ENCODE peak calls at places on chromosomes 6 and 20, in four cellular contexts. One of them, this sample, is unnamed.

GRCh38 chr6:44119704-44120262 is 7.5 kb downstream of the MRPL14 start:
- DNase-seq in RCC 7860: no peak
- DNase-seq in activated CD4-positive, alpha-beta T cell treated with anti-CD3 and anti-CD28 coated beads for 24 hours: no peak
- DNase-seq in RKO: no peak
- DNase-seq in this sample: no peak

GRCh38 chr6:156348376-156348775 is 428.8 kb upstream of the ARID1B start:
- DNase-seq in RCC 7860: no peak
- DNase-seq in activated CD4-positive, alpha-beta T cell treated with anti-CD3 and anti-CD28 coated beads for 24 hours: no peak
- DNase-seq in RKO: no peak
- DNase-seq in this sample: no peak

GRCh38 chr6:35312763-35313125 is 15.1 kb downstream of the DEF6 start:
- DNase-seq in RCC 7860: no peak
- DNase-seq in activated CD4-positive, alpha-beta T cell treated with anti-CD3 and anti-CD28 coated beads for 24 hours: no peak
- DNase-seq in RKO: no peak
- DNase-seq in this sample: no peak

GRCh38 chr6:101113468-101114260 is 232.5 kb upstream of the ASCC3 start:
- DNase-seq in RCC 7860: no peak
- DNase-seq in activated CD4-positive, alpha-beta T cell treated with anti-CD3 and anti-CD28 coated beads for 24 hours: no peak
- DNase-seq in RKO: no peak
- DNase-seq in this sample: no peak

GRCh38 chr6:124963416-124964083 is 1.3 kb downstream of the RNF217 start:
- DNase-seq in RCC 7860: peak
- DNase-seq in activated CD4-positive, alpha-beta T cell treated with anti-CD3 and anti-CD28 coated beads for 24 hours: no peak
- DNase-seq in RKO: peak
- DNase-seq in this sample: no peak

GRCh38 chr6:85460951-85461805 is 11.3 kb downstream of the NT5E start:
- DNase-seq in RCC 7860: no peak
- DNase-seq in activated CD4-positive, alpha-beta T cell treated with anti-CD3 and anti-CD28 coated beads for 24 hours: no peak
- DNase-seq in RKO: no peak
- DNase-seq in this sample: no peak

GRCh38 chr6:37584654-37585522 is 85.2 kb upstream of the CCDC167 start:
- DNase-seq in RCC 7860: no peak
- DNase-seq in activated CD4-positive, alpha-beta T cell treated with anti-CD3 and anti-CD28 coated beads for 24 hours: no peak
- DNase-seq in RKO: no peak
- DNase-seq in this sample: no peak

GRCh38 chr20:57264151-57264792 is 2.2 kb downstream of the BMP7 start:
- DNase-seq in RCC 7860: no peak
- DNase-seq in activated CD4-positive, alpha-beta T cell treated with anti-CD3 and anti-CD28 coated beads for 24 hours: peak
- DNase-seq in RKO: no peak
- DNase-seq in this sample: no peak

GRCh38 chr6:40545954-40546353 is 41.2 kb downstream of the LRFN2 start:
- DNase-seq in RCC 7860: no peak
- DNase-seq in activated CD4-positive, alpha-beta T cell treated with anti-CD3 and anti-CD28 coated beads for 24 hours: no peak
- DNase-seq in RKO: no peak
- DNase-seq in this sample: no peak

GRCh38 chr20:19492937-19493336 is 265.1 kb upstream of the RIN2 start:
- DNase-seq in RCC 7860: no peak
- DNase-seq in activated CD4-positive, alpha-beta T cell treated with anti-CD3 and anti-CD28 coated beads for 24 hours: no peak
- DNase-seq in RKO: no peak
- DNase-seq in this sample: no peak

GRCh38 chr6:160733045-160733646 is 31.1 kb downstream of the PLG start:
- DNase-seq in RCC 7860: peak
- DNase-seq in activated CD4-positive, alpha-beta T cell treated with anti-CD3 and anti-CD28 coated beads for 24 hours: peak
- DNase-seq in RKO: peak
- DNase-seq in this sample: peak

GRCh38 chr6:118650500-118651281 is 700 bp downstream of the CEP85L start:
- DNase-seq in RCC 7860: no peak
- DNase-seq in activated CD4-positive, alpha-beta T cell treated with anti-CD3 and anti-CD28 coated beads for 24 hours: peak
- DNase-seq in RKO: peak
- DNase-seq in this sample: no peak

GRCh38 chr6:38794682-38795081 is 79.6 kb downstream of the DNAH8 start:
- DNase-seq in RCC 7860: no peak
- DNase-seq in activated CD4-positive, alpha-beta T cell treated with anti-CD3 and anti-CD28 coated beads for 24 hours: no peak
- DNase-seq in RKO: no peak
- DNase-seq in this sample: no peak

GRCh38 chr6:159693894-159694545 is 979 bp upstream of the SOD2 start:
- DNase-seq in RCC 7860: no peak
- DNase-seq in activated CD4-positive, alpha-beta T cell treated with anti-CD3 and anti-CD28 coated beads for 24 hours: no peak
- DNase-seq in RKO: peak
- DNase-seq in this sample: peak

GRCh38 chr6:137631323-137631722 is 137.1 kb upstream of the OLIG3 start:
- DNase-seq in RCC 7860: no peak
- DNase-seq in activated CD4-positive, alpha-beta T cell treated with anti-CD3 and anti-CD28 coated beads for 24 hours: no peak
- DNase-seq in RKO: no peak
- DNase-seq in this sample: no peak

GRCh38 chr20:20710847-20711315 is 1.6 kb downstream of the RALGAPA2 start:
- DNase-seq in RCC 7860: no peak
- DNase-seq in activated CD4-positive, alpha-beta T cell treated with anti-CD3 and anti-CD28 coated beads for 24 hours: no peak
- DNase-seq in RKO: no peak
- DNase-seq in this sample: no peak

GRCh38 chr6:138818496-138819194 is 22.8 kb downstream of the ECT2L start:
- DNase-seq in RCC 7860: no peak
- DNase-seq in activated CD4-positive, alpha-beta T cell treated with anti-CD3 and anti-CD28 coated beads for 24 hours: no peak
- DNase-seq in RKO: no peak
- DNase-seq in this sample: no peak